ENCODE peak calls at places on chromosomes 6 and 20, in four cellular contexts. W is HepG2, B is GM12878, N is H1. L is an unnamed sample. For H3K79me2, the result is how much of the 10 kb centered on the place peaks cover.

GRCh38 chr6:24640166-24640565 is 5.8 kb downstream of the KIAA0319 start:
- DNase-seq in W (no peak), B (no peak), N (no peak), L (no peak)

GRCh38 chr6:142887534-142887933 is 57.4 kb downstream of the HIVEP2 start:
- DNase-seq in W (no peak), B (no peak), N (no peak), L (no peak)

GRCh38 chr6:25176466-25176865 is 102.7 kb upstream of the CARMIL1 start:
- DNase-seq in W (no peak), B (no peak), N (no peak), L (no peak)

GRCh38 chr6:29919506-29919905 is 22.8 kb upstream of the HLA-A start:
- DNase-seq in W (no peak), B (no peak), N (no peak), L (no peak)

GRCh38 chr20:45867811-45868176 is 10.4 kb downstream of the ZSWIM3 start:
- DNase-seq in W (no peak), B (no peak), N (no peak), L (no peak)

GRCh38 chr20:56987992-56988391 is 278.4 kb downstream of the BMP7 start:
- DNase-seq in W (no peak), B (no peak), N (no peak), L (no peak)

GRCh38 chr6:132391391-132392291 is 9.6 kb downstream of the MOXD1 start:
- DNase-seq in W (no peak), B (no peak), N (no peak), L (no peak)

GRCh38 chr20:63151554-63152321 is 64.2 kb downstream of the YTHDF1 start:
- DNase-seq in W (no peak), B (no peak), N (no peak), L (no peak)

GRCh38 chr6:39223535-39223934 is 5.7 kb downstream of the KCNK5 start:
- DNase-seq in W (no peak), B (no peak), N (no peak), L (no peak)

GRCh38 chr6:39221115-39221514 is 8.2 kb downstream of the KCNK5 start:
- DNase-seq in W (no peak), B (no peak), N (no peak), L (no peak)

GRCh38 chr6:39224058-39224457 is 5.2 kb downstream of the KCNK5 start:
- DNase-seq in W (no peak), B (no peak), N (no peak), L (no peak)

GRCh38 chr6:39224523-39225182 is 4.6 kb downstream of the KCNK5 start:
- DNase-seq in W (no peak), B (no peak), N (no peak), L (no peak)

DNA sequence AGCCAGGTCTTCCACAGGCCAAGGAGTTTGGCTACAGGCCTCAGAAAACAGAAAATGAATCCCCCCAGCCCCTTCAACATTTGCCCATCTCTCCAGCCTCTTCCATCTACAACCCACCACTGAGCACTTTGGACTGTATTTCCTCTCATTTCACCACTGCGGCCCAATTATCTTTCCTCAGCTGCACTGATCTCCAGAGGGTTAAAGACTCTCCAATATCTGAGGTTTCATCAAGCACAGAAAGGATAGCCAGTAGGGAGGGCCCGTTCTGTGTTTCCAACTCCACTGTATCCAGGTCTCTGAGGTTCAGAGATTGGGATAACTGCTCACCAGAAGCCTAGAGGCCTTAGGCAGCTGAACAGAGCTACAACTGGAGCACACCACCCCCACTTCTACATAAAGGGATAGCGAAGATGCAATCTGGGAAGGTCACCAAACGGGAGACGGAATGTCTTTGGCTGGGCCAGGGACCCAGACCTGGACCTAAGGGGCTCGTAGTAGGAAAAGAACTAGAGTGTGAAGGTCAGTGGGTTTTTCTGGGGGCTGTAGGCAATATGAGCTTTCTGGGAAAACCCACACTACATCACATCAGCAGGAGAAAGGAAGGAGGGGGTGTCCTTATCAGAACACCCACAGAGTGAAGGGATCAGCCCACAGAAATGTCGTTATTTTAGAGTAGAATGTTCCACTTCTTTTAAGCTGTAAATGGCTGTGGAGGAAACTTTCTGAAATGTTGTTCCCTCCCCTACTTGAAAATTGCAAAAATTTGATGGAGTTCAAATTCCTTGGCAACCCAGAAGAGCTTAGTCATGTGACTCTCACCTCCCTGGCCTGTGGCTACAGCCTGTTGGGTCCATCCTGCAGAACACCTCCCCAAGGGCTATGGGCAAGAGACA is 7.3 kb downstream of the KCNK5 start:
- DNase-seq in W (no peak), B (no peak), N (no peak), L (no peak)
- H3K79me2 ChIP-seq in W (under half), B (under half), N (under half), L (half or more)

GRCh38 chr6:167116109-167116837 is 6.6 kb upstream of the CCR6 start:
- DNase-seq in W (no peak), B (no peak), N (no peak), L (no peak)
- TF ChIP-seq ZNF274 in W (no peak), B (no peak), N (no peak), L (no peak)

DNA sequence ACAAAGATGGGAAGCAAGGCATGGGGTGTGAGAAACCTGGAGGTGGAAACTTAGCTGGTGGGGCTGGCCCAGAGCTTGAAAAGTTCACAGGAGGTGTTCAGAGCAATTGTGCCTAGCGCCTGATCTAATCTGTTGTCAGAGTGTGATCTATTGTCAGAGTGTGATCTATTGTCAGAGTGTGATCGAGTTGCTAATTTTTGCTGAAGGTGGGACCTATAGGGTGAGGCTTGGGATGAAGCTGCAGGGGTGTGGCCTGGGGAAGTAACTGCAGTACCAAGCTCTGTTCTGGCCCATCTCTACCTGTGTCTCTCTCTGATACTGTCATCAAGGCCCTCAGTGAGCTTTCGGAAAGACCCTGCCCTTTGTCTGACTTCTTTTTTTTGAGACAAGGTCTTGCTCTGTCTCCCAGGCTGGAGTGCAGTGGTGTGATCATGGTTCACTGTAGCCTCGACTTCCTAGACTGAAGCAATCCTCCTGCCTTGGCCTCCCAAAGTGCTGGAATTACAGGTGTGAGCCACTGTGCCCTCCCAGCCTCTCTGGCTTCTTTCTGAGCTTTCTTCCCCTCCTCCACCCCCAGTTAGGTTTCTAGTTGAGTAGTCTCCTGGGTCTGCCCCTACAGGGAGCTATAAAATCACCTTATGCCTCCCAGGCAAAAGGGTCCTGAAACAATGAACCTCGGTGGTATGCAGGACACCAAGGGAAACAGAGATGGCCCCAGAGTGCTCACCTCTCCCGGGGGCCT is 150.8 kb upstream of the RNF24 start:
- DNase-seq in W (no peak), B (no peak), N (no peak), L (no peak)
- H3K79me2 ChIP-seq in W (half or more), B (under half), N (under half), L (half or more)

GRCh38 chr20:32460231-32460630 is 102.1 kb downstream of the ASXL1 start:
- DNase-seq in W (no peak), B (no peak), N (no peak), L (no peak)
- TF ChIP-seq ZNF274 in W (no peak), B (no peak), N (no peak), L (no peak)

DNA sequence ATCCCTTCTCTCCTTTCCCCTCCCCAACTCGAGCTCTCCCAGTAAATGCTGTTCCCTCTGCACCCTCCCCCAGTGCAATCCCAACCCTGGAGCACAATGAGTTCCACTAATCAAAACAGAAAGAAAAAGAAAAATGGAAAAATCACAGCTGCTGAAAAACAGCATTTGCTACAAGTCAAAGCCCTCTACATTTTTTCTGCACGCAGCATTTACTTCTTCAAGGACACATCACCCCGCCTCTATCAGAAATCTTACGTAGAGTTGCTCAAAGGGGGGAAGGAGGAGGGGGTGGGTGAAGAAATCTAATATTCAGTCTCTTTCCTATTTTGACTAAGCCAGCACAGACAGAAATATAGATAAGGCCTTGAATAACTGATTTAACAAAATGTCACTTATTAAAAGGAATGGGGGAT is 10.7 kb downstream of the TRERF1 start:
- DNase-seq in W (no peak), B (no peak), N (peak), L (no peak)
- H3K79me2 ChIP-seq in W (under half), B (under half), N (under half), L (under half)

DNA sequence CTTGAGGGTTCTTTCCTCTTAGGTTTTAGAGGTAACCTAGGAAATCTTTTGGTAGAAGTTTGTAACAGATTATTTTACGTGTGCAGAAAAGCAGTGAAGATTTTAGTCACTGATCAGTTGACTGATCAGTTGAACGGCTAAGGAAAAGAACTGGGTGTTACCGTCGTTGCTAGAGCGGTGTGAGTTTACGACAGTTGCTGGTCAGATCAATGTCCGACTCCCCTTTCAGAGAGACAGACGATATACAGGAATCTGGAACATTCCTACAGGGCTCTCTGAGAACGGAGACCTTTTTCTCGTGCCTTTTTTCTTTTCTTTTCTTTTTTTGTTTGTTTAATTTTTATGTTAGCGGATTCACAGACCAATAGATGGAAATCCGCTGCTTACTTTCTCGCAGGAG is 132.1 kb upstream of the ZNF184 start:
- DNase-seq in W (no peak), B (no peak), N (no peak), L (no peak)
- TF ChIP-seq ZNF274 in W (no peak), B (no peak), N (no peak), L (no peak)

GRCh38 chr6:20468179-20468578 is 66.1 kb upstream of the CDKAL1 start:
- DNase-seq in W (no peak), B (no peak), N (no peak), L (no peak)

GRCh38 chr6:20474756-20475542 is 59.3 kb upstream of the CDKAL1 start:
- DNase-seq in W (no peak), B (no peak), N (no peak), L (no peak)

GRCh38 chr6:20473518-20473917 is 60.7 kb upstream of the CDKAL1 start:
- DNase-seq in W (no peak), B (no peak), N (no peak), L (no peak)

GRCh38 chr6:20476501-20477043 is 57.7 kb upstream of the CDKAL1 start:
- DNase-seq in W (no peak), B (no peak), N (no peak), L (no peak)

GRCh38 chr6:20472748-20473147 is 61.5 kb upstream of the CDKAL1 start:
- DNase-seq in W (no peak), B (no peak), N (no peak), L (no peak)
- H3K79me2 ChIP-seq in W (under half), B (under half), N (under half), L (half or more)

GRCh38 chr6:190596-191395 is 101.5 kb upstream of the DUSP22 start:
- DNase-seq in W (peak), B (no peak), N (no peak), L (no peak)
- TF ChIP-seq ZNF274 in W (no peak), B (no peak), N (no peak), L (no peak)

GRCh38 chr20:41138527-41139226 is 1.3 kb downstream of the PLCG1 start:
- DNase-seq in W (peak), B (no peak), N (no peak), L (no peak)

GRCh38 chr20:41136695-41137411 is 490 bp upstream of the PLCG1 start:
- DNase-seq in W (peak), B (no peak), N (peak), L (peak)

GRCh38 chr20:41136336-41136694 is 1.0 kb upstream of the PLCG1 start:
- DNase-seq in W (no peak), B (no peak), N (no peak), L (no peak)

GRCh38 chr20:41138217-41138526 is 829 bp downstream of the PLCG1 start:
- DNase-seq in W (peak), B (no peak), N (no peak), L (no peak)

DNA sequence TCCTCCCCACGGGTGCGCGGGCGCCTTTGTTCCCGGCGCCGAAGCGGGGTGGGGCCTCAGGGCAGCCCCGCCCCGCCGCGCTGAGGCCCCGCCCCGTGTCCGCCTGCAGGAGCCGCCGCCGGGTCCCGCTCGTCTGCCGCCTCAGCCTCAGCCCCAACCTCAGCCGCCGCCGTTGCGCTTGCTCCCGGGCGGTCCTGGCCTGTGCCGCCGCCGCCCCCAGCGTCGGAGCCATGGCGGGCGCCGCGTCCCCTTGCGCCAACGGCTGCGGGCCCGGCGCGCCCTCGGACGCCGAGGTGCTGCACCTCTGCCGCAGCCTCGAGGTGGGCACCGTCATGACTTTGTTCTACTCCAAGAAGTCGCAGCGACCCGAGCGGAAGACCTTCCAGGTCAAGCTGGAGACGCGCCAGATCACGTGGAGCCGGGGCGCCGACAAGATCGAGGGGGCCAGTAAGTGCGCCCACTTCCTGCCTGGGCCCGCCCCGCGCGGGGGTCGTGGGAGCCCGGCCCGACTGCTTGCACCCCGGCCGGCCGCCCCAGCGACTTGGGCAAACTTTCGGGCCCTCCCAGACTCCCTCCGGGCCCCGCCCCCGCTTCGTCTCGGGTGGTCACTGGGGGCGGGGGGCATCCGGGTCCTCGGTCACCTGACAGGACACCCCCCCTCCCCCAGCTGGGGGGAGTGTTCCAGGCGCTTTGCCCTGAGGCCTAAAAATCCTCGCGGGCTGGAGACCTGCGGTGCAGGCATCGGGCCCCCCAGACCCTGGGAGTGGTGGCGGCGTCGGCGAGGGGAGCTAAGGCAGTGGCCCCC is at the start of gene PLCG1:
- DNase-seq in W (peak), B (no peak), N (peak), L (no peak)
- H3K79me2 ChIP-seq in W (half or more), B (half or more), N (under half), L (under half)

L was measured in HCT116.